ENCODE peak calls at places on chromosomes 1 and 21, in five cellular contexts. One of them, this sample, is unnamed.

GRCh38 chr1:170495006-170495405 is 37.0 kb upstream of the GORAB start:
- DNase-seq in esophagus squamous epithelium: no peak
- DNase-seq in neuronal stem cell: no peak
- DNase-seq in naive thymus-derived CD4-positive, alpha-beta T cell: no peak
- DNase-seq in tibial artery: no peak
- DNase-seq in this sample: peak; percentile 41

GRCh38 chr21:35051287-35051818 is 2.3 kb upstream of the RUNX1 start:
- DNase-seq in neuronal stem cell: peak; percentile 59
- DNase-seq in tibial artery: peak; percentile 82
- DNase-seq in esophagus squamous epithelium: peak; percentile 42
- DNase-seq in naive thymus-derived CD4-positive, alpha-beta T cell: peak; percentile 80
- DNase-seq in this sample: peak; percentile 73

GRCh38 chr1:231072502-231072901 is 32.4 kb upstream of the FAM89A start:
- DNase-seq in tibial artery: no peak
- DNase-seq in naive thymus-derived CD4-positive, alpha-beta T cell: no peak
- DNase-seq in neuronal stem cell: no peak
- DNase-seq in esophagus squamous epithelium: no peak
- DNase-seq in this sample: no peak

GRCh38 chr1:31376374-31377134 is 3.7 kb upstream of the FABP3 start:
- DNase-seq in naive thymus-derived CD4-positive, alpha-beta T cell: no peak
- DNase-seq in esophagus squamous epithelium: no peak
- DNase-seq in neuronal stem cell: peak; percentile 36
- DNase-seq in tibial artery: no peak
- DNase-seq in this sample: peak; percentile 84

GRCh38 chr21:25506268-25506667 is 101.0 kb downstream of the MRPL39 start:
- DNase-seq in naive thymus-derived CD4-positive, alpha-beta T cell: no peak
- DNase-seq in neuronal stem cell: no peak
- DNase-seq in tibial artery: no peak
- DNase-seq in esophagus squamous epithelium: no peak
- DNase-seq in this sample: no peak

GRCh38 chr1:223704921-223705878 is 7.1 kb upstream of the CAPN2 start:
- DNase-seq in esophagus squamous epithelium: no peak
- DNase-seq in neuronal stem cell: no peak
- DNase-seq in tibial artery: no peak
- DNase-seq in naive thymus-derived CD4-positive, alpha-beta T cell: no peak
- DNase-seq in this sample: peak; percentile 87

GRCh38 chr1:16180291-16180824 is 24.5 kb upstream of the EPHA2 start:
- DNase-seq in naive thymus-derived CD4-positive, alpha-beta T cell: no peak
- DNase-seq in tibial artery: no peak
- DNase-seq in neuronal stem cell: no peak
- DNase-seq in esophagus squamous epithelium: no peak
- DNase-seq in this sample: no peak

GRCh38 chr1:154961207-154961496 is 430 bp downstream of the PYGO2 start:
- DNase-seq in tibial artery: no peak
- DNase-seq in esophagus squamous epithelium: no peak
- DNase-seq in neuronal stem cell: no peak
- DNase-seq in naive thymus-derived CD4-positive, alpha-beta T cell: no peak
- DNase-seq in this sample: no peak

GRCh38 chr1:155170806-155171205 is 2.3 kb downstream of the KRTCAP2 start:
- DNase-seq in neuronal stem cell: no peak
- DNase-seq in naive thymus-derived CD4-positive, alpha-beta T cell: no peak
- DNase-seq in tibial artery: no peak
- DNase-seq in esophagus squamous epithelium: no peak
- DNase-seq in this sample: no peak

GRCh38 chr1:76330993-76331603 is 256.6 kb downstream of the ST6GALNAC3 start:
- DNase-seq in esophagus squamous epithelium: no peak
- DNase-seq in naive thymus-derived CD4-positive, alpha-beta T cell: peak; percentile 51
- DNase-seq in tibial artery: no peak
- DNase-seq in neuronal stem cell: peak; percentile 45
- DNase-seq in this sample: peak; percentile 60

GRCh38 chr21:31354604-31355443 is 10.8 kb upstream of the TIAM1 start:
- DNase-seq in esophagus squamous epithelium: no peak
- DNase-seq in neuronal stem cell: no peak
- DNase-seq in tibial artery: no peak
- DNase-seq in naive thymus-derived CD4-positive, alpha-beta T cell: peak; percentile 49
- DNase-seq in this sample: peak; percentile 57

GRCh38 chr1:59504281-59504680 is 207.4 kb downstream of the FGGY start:
- DNase-seq in esophagus squamous epithelium: no peak
- DNase-seq in naive thymus-derived CD4-positive, alpha-beta T cell: no peak
- DNase-seq in tibial artery: no peak
- DNase-seq in neuronal stem cell: no peak
- DNase-seq in this sample: no peak

GRCh38 chr1:236509647-236510401 is 14.0 kb upstream of the LGALS8 start:
- DNase-seq in tibial artery: no peak
- DNase-seq in esophagus squamous epithelium: no peak
- DNase-seq in naive thymus-derived CD4-positive, alpha-beta T cell: no peak
- DNase-seq in neuronal stem cell: no peak
- DNase-seq in this sample: no peak

GRCh38 chr1:59814180-59814900 is 409 bp upstream of the HOOK1 start:
- DNase-seq in tibial artery: peak; percentile 25
- DNase-seq in naive thymus-derived CD4-positive, alpha-beta T cell: peak; percentile 87
- DNase-seq in neuronal stem cell: peak; percentile 82
- DNase-seq in esophagus squamous epithelium: peak; percentile 68
- DNase-seq in this sample: peak; percentile 4

GRCh38 chr1:113905435-113905861 is 322 bp downstream of the DCLRE1B start:
- DNase-seq in tibial artery: peak; percentile 50
- DNase-seq in esophagus squamous epithelium: no peak
- DNase-seq in neuronal stem cell: no peak
- DNase-seq in naive thymus-derived CD4-positive, alpha-beta T cell: no peak
- DNase-seq in this sample: peak; percentile 28

GRCh38 chr21:29849735-29850176 is 90.0 kb downstream of the GRIK1 start:
- DNase-seq in neuronal stem cell: peak; percentile 57
- DNase-seq in tibial artery: peak; percentile 30
- DNase-seq in naive thymus-derived CD4-positive, alpha-beta T cell: peak; percentile 50
- DNase-seq in esophagus squamous epithelium: no peak
- DNase-seq in this sample: peak; percentile 74

GRCh38 chr1:234720709-234721436 is 110.9 kb upstream of the IRF2BP2 start:
- DNase-seq in tibial artery: no peak
- DNase-seq in esophagus squamous epithelium: no peak
- DNase-seq in neuronal stem cell: no peak
- DNase-seq in naive thymus-derived CD4-positive, alpha-beta T cell: no peak
- DNase-seq in this sample: no peak

GRCh38 chr1:48677306-48678287 is 99.1 kb downstream of the BEND5 start:
- DNase-seq in tibial artery: peak; percentile 68
- DNase-seq in neuronal stem cell: peak; percentile 54
- DNase-seq in esophagus squamous epithelium: no peak
- DNase-seq in naive thymus-derived CD4-positive, alpha-beta T cell: peak; percentile 9
- DNase-seq in this sample: peak; percentile 69

GRCh38 chr1:38009088-38009840 is 3.3 kb upstream of the UTP11 start:
- DNase-seq in naive thymus-derived CD4-positive, alpha-beta T cell: no peak
- DNase-seq in neuronal stem cell: no peak
- DNase-seq in esophagus squamous epithelium: no peak
- DNase-seq in tibial artery: peak; percentile 20
- DNase-seq in this sample: peak; percentile 36

GRCh38 chr1:161840363-161840762 is 74.2 kb downstream of the ATF6 start:
- DNase-seq in naive thymus-derived CD4-positive, alpha-beta T cell: no peak
- DNase-seq in esophagus squamous epithelium: no peak
- DNase-seq in neuronal stem cell: no peak
- DNase-seq in tibial artery: no peak
- DNase-seq in this sample: no peak

GRCh38 chr21:36825683-36826082 is 126.8 kb downstream of the SIM2 start:
- DNase-seq in esophagus squamous epithelium: no peak
- DNase-seq in tibial artery: no peak
- DNase-seq in naive thymus-derived CD4-positive, alpha-beta T cell: no peak
- DNase-seq in neuronal stem cell: no peak
- DNase-seq in this sample: no peak

GRCh38 chr1:38587734-38588133 is 271.8 kb downstream of the RRAGC start:
- DNase-seq in neuronal stem cell: no peak
- DNase-seq in tibial artery: no peak
- DNase-seq in naive thymus-derived CD4-positive, alpha-beta T cell: no peak
- DNase-seq in esophagus squamous epithelium: no peak
- DNase-seq in this sample: no peak

GRCh38 chr1:239843556-239843955 is 248.1 kb upstream of the FMN2 start:
- DNase-seq in naive thymus-derived CD4-positive, alpha-beta T cell: no peak
- DNase-seq in neuronal stem cell: no peak
- DNase-seq in tibial artery: no peak
- DNase-seq in esophagus squamous epithelium: no peak
- DNase-seq in this sample: no peak

GRCh38 chr1:156081174-156082110 is 823 bp downstream of the MEX3A start:
- DNase-seq in naive thymus-derived CD4-positive, alpha-beta T cell: no peak
- DNase-seq in neuronal stem cell: no peak
- DNase-seq in tibial artery: no peak
- DNase-seq in esophagus squamous epithelium: no peak
- DNase-seq in this sample: peak; percentile 51

GRCh38 chr1:2532485-2533160 is 2.6 kb upstream of the HES5 start:
- DNase-seq in tibial artery: no peak
- DNase-seq in neuronal stem cell: no peak
- DNase-seq in naive thymus-derived CD4-positive, alpha-beta T cell: no peak
- DNase-seq in esophagus squamous epithelium: no peak
- DNase-seq in this sample: no peak

GRCh38 chr1:2534775-2535387 is 4.8 kb upstream of the HES5 start:
- DNase-seq in neuronal stem cell: no peak
- DNase-seq in naive thymus-derived CD4-positive, alpha-beta T cell: no peak
- DNase-seq in tibial artery: no peak
- DNase-seq in esophagus squamous epithelium: no peak
- DNase-seq in this sample: no peak

GRCh38 chr1:2535455-2535854 is 5.4 kb upstream of the HES5 start:
- DNase-seq in naive thymus-derived CD4-positive, alpha-beta T cell: no peak
- DNase-seq in tibial artery: no peak
- DNase-seq in neuronal stem cell: no peak
- DNase-seq in esophagus squamous epithelium: no peak
- DNase-seq in this sample: no peak

GRCh38 chr1:2534315-2534714 is 4.3 kb upstream of the HES5 start:
- DNase-seq in neuronal stem cell: no peak
- DNase-seq in tibial artery: no peak
- DNase-seq in naive thymus-derived CD4-positive, alpha-beta T cell: no peak
- DNase-seq in esophagus squamous epithelium: no peak
- DNase-seq in this sample: no peak

GRCh38 chr1:2533356-2533755 is 3.3 kb upstream of the HES5 start:
- DNase-seq in neuronal stem cell: no peak
- DNase-seq in esophagus squamous epithelium: no peak
- DNase-seq in tibial artery: no peak
- DNase-seq in naive thymus-derived CD4-positive, alpha-beta T cell: no peak
- DNase-seq in this sample: no peak
- H3K27me3 ChIP-seq in neuronal stem cell: peaks cover 6% of the 10 kb centered on the region
- H3K27me3 ChIP-seq in esophagus squamous epithelium: no peaks in the 10 kb centered on the region
- H3K27me3 ChIP-seq in tibial artery: no peaks in the 10 kb centered on the region
- H3K27me3 ChIP-seq in naive thymus-derived CD4-positive, alpha-beta T cell: peaks cover 4% of the 10 kb centered on the region
- H3K27me3 ChIP-seq in this sample: peaks cover 96% of the 10 kb centered on the region

GRCh38 chr1:228147768-228148167 is 2.0 kb upstream of the GJC2 start:
- DNase-seq in esophagus squamous epithelium: no peak
- DNase-seq in tibial artery: no peak
- DNase-seq in naive thymus-derived CD4-positive, alpha-beta T cell: no peak
- DNase-seq in neuronal stem cell: no peak
- DNase-seq in this sample: no peak
- H3K27ac ChIP-seq in esophagus squamous epithelium: peak overlapping the region; percentile 70
- H3K27ac ChIP-seq in tibial artery: no peak overlapping the region
- H3K27ac ChIP-seq in naive thymus-derived CD4-positive, alpha-beta T cell: no peak overlapping the region
- H3K27ac ChIP-seq in neuronal stem cell: no peak overlapping the region
- H3K27ac ChIP-seq in this sample: no peak overlapping the region

DNA sequence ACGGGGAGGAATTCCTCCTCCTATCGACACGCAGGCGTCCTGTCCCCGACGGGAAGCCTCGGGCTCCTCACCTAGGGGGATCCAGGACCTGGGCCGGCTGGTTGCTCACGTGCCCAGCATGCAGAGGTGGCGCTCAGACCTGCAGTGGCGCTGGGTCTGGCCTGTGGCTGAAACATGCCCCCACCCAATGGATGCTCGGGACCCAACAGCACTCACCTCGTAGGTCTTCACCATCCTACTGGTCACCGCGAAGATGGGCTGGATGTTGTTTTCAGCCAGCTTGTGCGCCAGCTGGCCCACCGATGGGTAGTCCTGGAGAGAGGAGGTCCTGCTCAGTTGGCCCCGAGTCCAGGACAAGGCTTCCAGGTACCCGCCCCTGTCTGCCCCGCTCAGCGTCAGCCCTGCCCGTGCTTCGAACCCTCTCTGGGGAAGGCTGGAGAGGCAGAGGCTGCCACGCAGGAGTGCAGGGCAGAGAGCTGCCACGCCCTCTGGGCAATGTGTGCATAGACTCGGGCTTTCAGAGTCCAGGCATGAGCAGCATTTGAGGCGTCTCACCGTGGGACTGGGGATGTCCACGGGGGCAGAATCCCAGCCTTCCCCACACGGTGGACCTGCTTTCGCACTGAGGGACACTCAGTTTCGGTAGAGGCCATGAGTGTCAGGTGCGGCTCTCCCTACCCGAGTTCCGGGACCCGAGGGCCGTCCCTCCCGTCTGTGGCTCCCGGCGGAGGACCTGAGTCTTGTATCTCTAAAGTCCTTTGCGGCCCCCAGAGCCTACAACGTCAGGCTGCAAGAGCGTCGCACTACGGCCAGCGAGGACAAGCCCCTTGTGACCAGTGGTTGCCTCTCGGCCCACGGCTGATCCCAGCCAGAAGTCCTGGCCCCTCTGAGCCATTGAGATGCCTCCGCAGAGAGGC is 21.6 kb downstream of the ITGB2 start:
- DNase-seq in tibial artery: no peak
- DNase-seq in naive thymus-derived CD4-positive, alpha-beta T cell: no peak
- DNase-seq in esophagus squamous epithelium: no peak
- DNase-seq in neuronal stem cell: no peak
- DNase-seq in this sample: no peak
- H3K9me3 ChIP-seq in tibial artery: no peaks in the 10 kb centered on the region
- H3K9me3 ChIP-seq in naive thymus-derived CD4-positive, alpha-beta T cell: no peaks in the 10 kb centered on the region
- H3K9me3 ChIP-seq in esophagus squamous epithelium: no peaks in the 10 kb centered on the region
- H3K9me3 ChIP-seq in neuronal stem cell: no peaks in the 10 kb centered on the region
- H3K9me3 ChIP-seq in this sample: no peaks in the 10 kb centered on the region

GRCh38 chr1:18110968-18111367 is 3.4 kb downstream of the IGSF21 start:
- DNase-seq in esophagus squamous epithelium: no peak
- DNase-seq in neuronal stem cell: no peak
- DNase-seq in tibial artery: no peak
- DNase-seq in naive thymus-derived CD4-positive, alpha-beta T cell: no peak
- DNase-seq in this sample: no peak
- H3K27me3 ChIP-seq in esophagus squamous epithelium: peaks cover 17% of the 10 kb centered on the region
- H3K27me3 ChIP-seq in neuronal stem cell: peaks cover 37% of the 10 kb centered on the region
- H3K27me3 ChIP-seq in tibial artery: no peaks in the 10 kb centered on the region
- H3K27me3 ChIP-seq in naive thymus-derived CD4-positive, alpha-beta T cell: no peaks in the 10 kb centered on the region
- H3K27me3 ChIP-seq in this sample: peaks cover 99% of the 10 kb centered on the region

DNA sequence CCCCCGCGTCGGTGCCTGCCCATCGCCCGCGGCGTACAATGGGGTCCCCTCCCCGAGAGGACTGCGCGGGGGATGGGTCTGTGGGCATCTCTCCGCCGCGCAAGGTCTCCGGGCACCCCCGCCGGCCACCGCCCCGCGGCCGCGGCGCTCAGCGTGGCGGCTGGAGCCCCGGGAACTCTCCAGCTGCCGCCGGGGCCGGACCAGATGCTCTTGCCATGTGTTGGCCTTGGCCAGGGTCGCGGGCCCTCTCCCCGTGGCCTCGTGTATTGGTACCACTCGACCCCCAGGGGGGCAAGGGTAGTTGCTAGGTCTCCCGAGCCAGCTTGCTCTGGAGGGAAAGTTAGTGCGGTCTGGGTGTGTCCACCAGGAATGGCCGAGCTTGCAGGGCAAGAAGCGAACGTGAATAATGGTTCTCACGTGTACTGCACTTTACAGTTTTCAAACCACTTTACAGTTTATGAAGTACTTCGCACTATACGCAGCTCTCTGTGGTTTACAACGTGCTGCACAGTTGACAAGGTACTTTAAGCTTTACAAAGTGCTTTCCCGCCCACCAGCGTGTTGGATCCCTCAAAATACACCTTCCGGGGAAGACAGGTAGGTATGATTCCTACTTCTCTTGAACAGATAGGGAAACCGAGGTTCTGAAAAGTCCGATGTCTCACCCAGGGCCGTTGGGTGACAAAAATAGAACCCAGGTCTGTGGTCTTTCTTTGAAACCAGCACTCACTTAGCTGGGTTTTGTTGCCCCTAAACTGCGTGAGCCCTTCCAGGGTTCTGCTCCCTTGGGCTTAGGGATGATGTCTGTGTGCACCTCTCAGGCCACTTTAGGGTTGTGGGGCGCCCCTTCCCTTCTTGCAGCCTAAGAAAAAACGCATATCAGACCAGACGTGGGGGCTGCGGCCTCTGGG is 1.2 kb downstream of the EPHB2 start:
- DNase-seq in tibial artery: no peak
- DNase-seq in naive thymus-derived CD4-positive, alpha-beta T cell: no peak
- DNase-seq in esophagus squamous epithelium: no peak
- DNase-seq in neuronal stem cell: no peak
- DNase-seq in this sample: peak; percentile 35
- H3K27ac ChIP-seq in tibial artery: no peak overlapping the region
- H3K27ac ChIP-seq in naive thymus-derived CD4-positive, alpha-beta T cell: no peak overlapping the region
- H3K27ac ChIP-seq in esophagus squamous epithelium: no peak overlapping the region
- H3K27ac ChIP-seq in neuronal stem cell: no peak overlapping the region
- H3K27ac ChIP-seq in this sample: no peak overlapping the region